ENCODE peak calls at places on chromosomes 11 and 22, in eight cellular contexts. G, K, P, T, E, B, V and I are unnamed samples.

GRCh38 chr11:36376888-36377758 is 81.0 kb downstream of the PRR5L start:
- DNase-seq in T (peak), P (peak), V (peak), K (peak), G (peak), E (peak), B (peak), I (peak)

GRCh38 chr11:128061321-128061871 is 526.0 kb downstream of the ETS1 start:
- DNase-seq in V (peak), B (no peak), T (no peak), E (no peak), P (no peak), G (no peak), K (no peak), I (no peak)

GRCh38 chr22:24953294-24954113 is 988 bp downstream of the KIAA1671 start:
- DNase-seq in K (no peak), E (peak), V (no peak), T (peak), P (peak), B (peak), G (peak), I (peak)

GRCh38 chr11:4826425-4826824 is 5.3 kb downstream of the OR51F2 start:
- DNase-seq in K (no peak), V (peak), P (no peak), G (no peak), T (no peak), B (no peak), E (no peak), I (peak)

GRCh38 chr11:97078443-97078842 is 688.6 kb downstream of the JRKL start:
- DNase-seq in K (no peak), P (no peak), V (no peak), G (no peak), B (no peak), E (no peak), T (no peak), I (no peak)

GRCh38 chr22:22720201-22720723 is 75.8 kb downstream of the GGTLC2 start:
- DNase-seq in P (no peak), B (no peak), T (peak), V (peak), E (peak), G (peak), K (peak), I (peak)

GRCh38 chr11:31801298-31801702 is 9.8 kb downstream of the PAX6 start:
- DNase-seq in V (no peak), G (no peak), B (no peak), T (no peak), K (no peak), E (peak), P (no peak), I (peak)

GRCh38 chr11:1908579-1908978 is 10.9 kb upstream of the TNNT3 start:
- DNase-seq in P (no peak), B (peak), G (no peak), K (no peak), V (peak), T (no peak), E (no peak), I (no peak)

GRCh38 chr22:23060612-23061400 is 9.5 kb upstream of the GNAZ start:
- DNase-seq in V (no peak), K (no peak), B (no peak), E (peak), P (no peak), G (no peak), T (no peak), I (no peak)

GRCh38 chr11:119052163-119052814 is 4.7 kb downstream of the HYOU1 start:
- DNase-seq in T (no peak), E (no peak), B (no peak), G (no peak), K (no peak), V (no peak), P (no peak), I (no peak)

GRCh38 chr11:15770798-15771414 is 585.4 kb downstream of the SOX6 start:
- DNase-seq in T (peak), B (peak), K (peak), G (peak), P (peak), V (peak), E (no peak), I (peak)

GRCh38 chr11:70088735-70089250 is 10.7 kb downstream of the ANO1 start:
- DNase-seq in K (no peak), P (no peak), T (no peak), V (no peak), B (no peak), G (no peak), E (no peak), I (peak)

GRCh38 chr11:78398715-78399114 is 18.9 kb downstream of the GAB2 start:
- DNase-seq in P (no peak), T (no peak), E (no peak), V (no peak), K (no peak), G (no peak), B (no peak), I (no peak)

GRCh38 chr11:3109921-3110706 is 52.9 kb upstream of the CARS1 start:
- DNase-seq in P (peak), V (peak), B (peak), E (peak), K (no peak), T (peak), G (peak), I (peak)

GRCh38 chr11:10659339-10660216 is 34.0 kb downstream of the IRAG1 start:
- DNase-seq in G (peak), P (peak), V (peak), T (no peak), B (peak), K (no peak), E (no peak), I (no peak)

GRCh38 chr11:129885381-129885780 is 10.0 kb downstream of the NFRKB start:
- DNase-seq in B (no peak), V (no peak), P (no peak), E (no peak), K (no peak), G (no peak), T (no peak), I (no peak)

GRCh38 chr11:5257296-5257695 is 2.7 kb upstream of the HBG2 start:
- DNase-seq in G (no peak), T (no peak), K (no peak), E (no peak), V (no peak), P (no peak), B (no peak), I (peak)

GRCh38 chr11:118522571-118523072 is 4.7 kb upstream of the TTC36 start:
- DNase-seq in P (no peak), G (peak), E (peak), V (peak), B (no peak), K (no peak), T (no peak), I (peak)

GRCh38 chr11:105821366-105821765 is 200.7 kb downstream of the MSANTD4 start:
- DNase-seq in E (no peak), K (no peak), B (no peak), V (no peak), T (no peak), P (no peak), G (no peak), I (no peak)

GRCh38 chr11:72755794-72756285 is 3.6 kb upstream of the ARAP1 start:
- DNase-seq in G (no peak), E (no peak), T (no peak), B (no peak), K (no peak), V (no peak), P (no peak), I (no peak)

GRCh38 chr11:124897681-124898680 is at the start of gene ROBO4:
- DNase-seq in T (no peak), P (no peak), K (no peak), V (peak), B (peak), G (no peak), E (peak), I (no peak)

GRCh38 chr22:23233084-23233501 is 52.8 kb downstream of the BCR start:
- DNase-seq in P (no peak), K (no peak), V (peak), B (peak), E (peak), T (no peak), G (no peak), I (no peak)

GRCh38 chr11:94199367-94200130 is 70.9 kb downstream of the PANX1 start:
- DNase-seq in P (no peak), E (no peak), B (no peak), T (no peak), K (no peak), G (no peak), V (no peak), I (no peak)

GRCh38 chr22:31153357-31153756 is 6.6 kb upstream of the RNF185 start:
- DNase-seq in G (no peak), B (no peak), K (no peak), T (no peak), E (no peak), P (no peak), V (no peak), I (no peak)

GRCh38 chr11:95487391-95487790 is 256.4 kb upstream of the SESN3 start:
- DNase-seq in T (no peak), K (no peak), E (no peak), P (no peak), V (no peak), B (no peak), G (no peak), I (no peak)

GRCh38 chr22:28186641-28187040 is 267.6 kb upstream of the PITPNB start:
- DNase-seq in B (no peak), P (no peak), G (no peak), V (no peak), K (no peak), T (no peak), E (no peak), I (no peak)

GRCh38 chr11:35413568-35413967 is 5.8 kb downstream of the SLC1A2 start:
- DNase-seq in T (no peak), K (no peak), P (no peak), B (no peak), E (no peak), G (no peak), V (no peak), I (no peak)

GRCh38 chr11:103055174-103055890 is 36.6 kb downstream of the DCUN1D5 start:
- DNase-seq in T (peak), E (peak), B (no peak), K (peak), G (peak), P (no peak), V (peak), I (peak)

GRCh38 chr11:95072948-95073347 is 6.2 kb downstream of the SRSF8 start:
- DNase-seq in V (no peak), T (no peak), K (no peak), G (no peak), E (no peak), P (no peak), B (no peak), I (no peak)

GRCh38 chr22:45930324-45930723 is 46.6 kb downstream of the WNT7B start:
- DNase-seq in P (no peak), V (no peak), T (no peak), G (no peak), E (no peak), K (no peak), B (no peak), I (no peak)

GRCh38 chr11:88377151-88377550 is 39.6 kb upstream of the CTSC start:
- DNase-seq in G (no peak), B (no peak), T (no peak), V (no peak), E (no peak), P (no peak), K (no peak), I (no peak)

GRCh38 chr11:108916290-108916689 is 251.4 kb downstream of the DDX10 start:
- DNase-seq in V (peak), T (no peak), B (no peak), E (no peak), K (no peak), P (no peak), G (no peak), I (no peak)

GRCh38 chr22:46972256-46972655 is 209.8 kb downstream of the TBC1D22A start:
- DNase-seq in B (no peak), P (no peak), T (no peak), G (no peak), E (no peak), V (no peak), K (no peak), I (no peak)

GRCh38 chr22:26615830-26616435 is 1.9 kb downstream of the CRYBB1 start:
- DNase-seq in E (no peak), P (no peak), G (no peak), K (no peak), T (no peak), V (no peak), B (no peak), I (no peak)

GRCh38 chr22:26619510-26619909 is 1.7 kb upstream of the CRYBB1 start:
- DNase-seq in E (no peak), T (no peak), B (peak), V (no peak), K (no peak), G (no peak), P (no peak), I (no peak)

GRCh38 chr22:26618487-26618886 is 660 bp upstream of the CRYBB1 start:
- DNase-seq in T (no peak), E (no peak), G (no peak), P (no peak), K (no peak), B (no peak), V (no peak), I (no peak)

GRCh38 chr22:26616650-26617049 is 1.2 kb downstream of the CRYBB1 start:
- DNase-seq in T (no peak), K (no peak), P (no peak), B (no peak), E (no peak), V (no peak), G (no peak), I (peak)

GRCh38 chr22:26617251-26618199 is at the start of gene CRYBB1:
- DNase-seq in B (peak), P (no peak), V (no peak), K (peak), E (peak), T (no peak), G (no peak), I (peak)
- H3K4me3 ChIP-seq in B (no peak), P (no peak), V (no peak), K (peak), E (no peak), T (no peak), G (no peak), I (no peak)

DNA sequence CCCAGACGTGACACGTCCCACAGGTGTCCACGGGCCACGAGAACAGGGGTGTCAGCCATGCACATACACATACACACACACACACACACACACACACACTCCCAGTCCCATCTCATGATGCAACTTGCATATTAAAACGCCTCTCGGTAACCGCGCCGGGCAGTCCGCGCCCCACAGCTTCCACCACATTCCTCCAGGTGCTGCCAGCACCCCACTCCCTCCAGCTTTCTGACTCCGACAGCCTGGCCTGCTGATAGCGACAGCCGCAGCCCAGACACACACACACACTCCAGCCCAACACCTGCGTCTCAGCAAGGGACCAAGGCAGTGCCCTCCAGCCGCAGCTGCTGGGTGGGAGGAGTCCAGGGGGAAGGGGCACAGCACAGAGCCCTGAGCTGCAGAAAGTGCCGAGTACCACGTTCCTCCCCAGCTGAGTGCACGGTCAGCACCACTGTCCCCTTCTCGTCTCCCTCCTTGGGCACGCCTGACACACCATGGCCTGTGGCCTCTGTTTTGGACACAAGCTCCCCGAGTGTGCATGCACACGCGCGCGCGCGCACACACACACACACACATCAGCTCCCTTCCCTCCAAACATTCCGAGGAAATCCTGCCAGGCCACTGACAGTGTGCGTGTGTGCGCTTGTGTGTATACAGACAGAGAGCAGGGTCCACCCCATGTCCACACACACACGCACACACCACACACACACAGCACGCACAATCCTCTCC is 1.3 kb downstream of the ELFN2 start:
- DNase-seq in B (no peak), G (no peak), E (no peak), P (no peak), K (no peak), T (no peak), V (no peak), I (peak)
- H3K4me3 ChIP-seq in B (no peak), G (no peak), E (peak), P (no peak), K (peak), T (no peak), V (no peak), I (no peak)

GRCh38 chr22:18077639-18078328 is at the start of gene PEX26:
- DNase-seq in E (peak), K (peak), V (peak), B (peak), P (peak), G (peak), T (peak), I (peak)

GRCh38 chr22:18077087-18077638 is 627 bp upstream of the PEX26 start:
- DNase-seq in P (no peak), V (no peak), G (no peak), K (no peak), E (no peak), B (no peak), T (no peak), I (no peak)

GRCh38 chr22:18081416-18081815 is 3.6 kb downstream of the PEX26 start:
- DNase-seq in T (no peak), E (no peak), B (no peak), P (no peak), G (no peak), K (no peak), V (no peak), I (no peak)

GRCh38 chr22:18078329-18079041 is 695 bp downstream of the PEX26 start:
- DNase-seq in T (peak), B (peak), K (no peak), V (no peak), G (peak), E (peak), P (peak), I (no peak)

GRCh38 chr22:18079706-18080230 is 2.0 kb downstream of the PEX26 start:
- DNase-seq in V (no peak), T (no peak), K (no peak), P (no peak), E (no peak), B (no peak), G (no peak), I (no peak)
- H3K4me3 ChIP-seq in V (no peak), T (no peak), K (no peak), P (no peak), E (no peak), B (no peak), G (no peak), I (no peak)

GRCh38 chr22:40313007-40313406 is 33.3 kb upstream of the ADSL start:
- DNase-seq in E (no peak), K (no peak), T (no peak), P (no peak), G (no peak), V (no peak), B (no peak), I (no peak)

GRCh38 chr22:40312050-40312449 is 34.2 kb upstream of the ADSL start:
- DNase-seq in P (no peak), E (no peak), T (no peak), V (no peak), K (no peak), B (no peak), G (no peak), I (no peak)

GRCh38 chr22:40310081-40310770 is 36.1 kb upstream of the ADSL start:
- DNase-seq in E (no peak), P (no peak), V (peak), T (no peak), G (no peak), K (no peak), B (no peak), I (no peak)

GRCh38 chr22:40308999-40309578 is 37.2 kb upstream of the ADSL start:
- DNase-seq in T (no peak), K (no peak), P (no peak), G (no peak), V (no peak), B (no peak), E (no peak), I (no peak)

GRCh38 chr22:40310771-40311120 is 35.6 kb upstream of the ADSL start:
- DNase-seq in K (no peak), B (no peak), E (no peak), P (no peak), T (no peak), G (no peak), V (no peak), I (no peak)
- H3K4me3 ChIP-seq in K (no peak), B (no peak), E (peak), P (no peak), T (no peak), G (no peak), V (no peak), I (no peak)